ENCODE peak calls at places on chromosomes 6 and 20, in seven cellular contexts. H is transverse colon, O is stomach, G is K562, V is sigmoid colon, R is suprapubic skin, X is upper lobe of left lung. P is an unnamed sample.

GRCh38 chr6:150248300-150248699 is 105.5 kb downstream of the PPP1R14C start:
- DNase-seq in H (no peak), O (no peak), G (no peak), V (no peak), R (no peak), X (no peak), P (no peak)

GRCh38 chr6:127786109-127786508 is 114.7 kb downstream of the THEMIS start:
- DNase-seq in H (no peak), O (no peak), G (no peak), V (no peak), R (no peak), X (no peak), P (no peak)

GRCh38 chr6:29926795-29927427 is 15.4 kb upstream of the HLA-A start:
- DNase-seq in H (peak; percentile 84), O (peak; percentile 84), G (no peak), V (peak; percentile 81), R (peak; percentile 79), X (peak; percentile 95), P (peak; percentile 93)

GRCh38 chr6:45438849-45439406 is 61.2 kb upstream of the SUPT3H start:
- DNase-seq in H (no peak), O (no peak), G (no peak), V (no peak), R (no peak), X (no peak), P (no peak)

GRCh38 chr20:39524371-39524911 is 562.3 kb downstream of the DHX35 start:
- DNase-seq in H (no peak), O (no peak), G (no peak), V (no peak), R (no peak), X (no peak), P (peak; percentile 82)

GRCh38 chr6:51349866-51350265 is 531.2 kb downstream of the TFAP2B start:
- DNase-seq in H (peak; percentile 8), O (no peak), G (no peak), V (no peak), R (peak; percentile 65), X (no peak), P (no peak)

GRCh38 chr6:41216616-41217015 is 11.5 kb upstream of the TREML4 start:
- DNase-seq in H (no peak), O (no peak), G (no peak), V (no peak), R (no peak), X (no peak), P (peak; percentile 78)

GRCh38 chr6:170050591-170051041 is 240.3 kb downstream of the DLL1 start:
- DNase-seq in H (no peak), O (peak; percentile 17), G (no peak), V (no peak), R (no peak), X (peak; percentile 49), P (no peak)

DNA sequence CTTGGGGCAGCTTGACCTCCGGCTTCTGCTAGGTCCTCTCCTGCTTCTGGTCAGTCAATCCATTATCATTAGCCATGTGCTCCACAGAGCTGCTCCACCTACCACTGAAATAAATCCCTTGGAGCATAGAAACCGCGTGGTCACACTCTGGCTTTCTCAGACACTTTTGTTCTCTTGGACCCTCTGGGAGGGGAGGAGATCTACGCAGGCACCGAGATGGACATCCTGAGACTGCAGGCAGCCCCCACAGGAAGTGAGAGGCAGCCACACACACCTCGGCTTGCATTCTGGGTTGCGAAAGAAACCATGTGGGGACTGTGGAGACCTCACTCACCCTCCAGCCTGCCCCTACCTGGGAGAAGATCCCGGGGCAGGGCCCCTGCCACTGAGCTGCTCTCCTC is 79.5 kb downstream of the FYN start:
- DNase-seq in H (peak; percentile 44), O (peak; percentile 34), G (no peak), V (no peak), R (no peak), X (peak; percentile 5), P (no peak)
- TF ChIP-seq POLR2AphosphoS5 in H (no peak), O (no peak), G (no peak), V (no peak), R (no peak), X (no peak), P (no peak)

GRCh38 chr20:3174442-3175263 is 1.3 kb upstream of the LZTS3 start:
- DNase-seq in H (no peak), O (no peak), G (no peak), V (no peak), R (no peak), X (no peak), P (no peak)
- TF ChIP-seq POLR2A in H (no peak), O (no peak), G (no peak), V (no peak), R (no peak), X (no peak), P (no peak)

DNA sequence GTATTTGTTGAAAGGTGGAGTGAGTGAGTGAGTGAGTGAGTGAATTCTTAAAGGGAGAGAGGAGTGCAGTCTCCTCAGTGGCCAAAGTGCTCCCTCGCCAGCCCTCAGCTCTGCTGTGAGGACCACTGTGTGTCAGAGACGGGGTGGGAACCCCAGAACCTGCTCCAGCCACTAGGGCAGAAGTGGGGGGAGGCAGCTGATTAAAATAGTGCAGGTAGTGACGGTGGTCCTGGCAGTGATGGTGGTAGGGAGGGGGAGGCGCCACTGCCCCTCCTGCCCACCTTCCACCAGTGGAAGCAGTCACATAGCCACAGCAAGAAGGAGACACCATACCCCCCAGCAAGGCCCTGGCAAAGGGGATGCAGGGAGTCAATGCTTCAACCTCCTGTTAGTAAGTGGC is 133.5 kb downstream of the PHACTR3 start:
- DNase-seq in H (no peak), O (no peak), G (no peak), V (no peak), R (no peak), X (no peak), P (no peak)
- H3K4me1 ChIP-seq in H (no peaks in the 10 kb centered on the region), O (no peaks in the 10 kb centered on the region), G (no peaks in the 10 kb centered on the region), V (no peaks in the 10 kb centered on the region), R (no peaks in the 10 kb centered on the region), X (no peaks in the 10 kb centered on the region), P (no peaks in the 10 kb centered on the region)

GRCh38 chr20:19889011-19889953 is 127.9 kb upstream of the NAA20 start:
- DNase-seq in H (peak; percentile 32), O (no peak), G (no peak), V (peak; percentile 77), R (no peak), X (peak; percentile 42), P (no peak)

GRCh38 chr20:19885981-19886665 is 128.1 kb downstream of the RIN2 start:
- DNase-seq in H (peak; percentile 72), O (peak; percentile 61), G (no peak), V (peak; percentile 79), R (peak; percentile 77), X (peak; percentile 36), P (no peak)

GRCh38 chr20:19887566-19888268 is 129.4 kb upstream of the NAA20 start:
- DNase-seq in H (no peak), O (no peak), G (no peak), V (no peak), R (no peak), X (no peak), P (no peak)

GRCh38 chr20:19886666-19887288 is 128.7 kb downstream of the RIN2 start:
- DNase-seq in H (peak; percentile 50), O (no peak), G (no peak), V (no peak), R (no peak), X (no peak), P (no peak)

DNA sequence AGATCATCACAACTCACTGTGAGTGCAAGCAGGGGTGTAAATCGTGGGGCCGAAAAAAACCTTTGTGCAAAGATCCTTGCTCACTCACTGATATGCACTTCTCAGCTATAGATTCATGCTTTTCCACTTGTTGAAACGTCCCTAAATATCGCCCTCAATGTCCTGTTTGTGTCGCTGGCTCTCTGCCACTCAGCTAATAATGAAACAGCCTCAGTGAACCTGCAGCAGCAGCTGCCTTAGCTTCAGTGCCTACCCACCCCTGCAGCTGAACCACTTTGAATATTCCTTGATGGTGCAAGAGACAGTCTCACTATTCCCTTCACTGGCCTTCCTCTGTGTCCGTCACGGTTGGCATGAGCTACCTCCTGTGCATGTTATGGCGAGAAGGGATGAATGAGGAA is 128.9 kb upstream of the NAA20 start:
- DNase-seq in H (peak; percentile 36), O (no peak), G (no peak), V (peak; percentile 66), R (no peak), X (no peak), P (no peak)
- TF ChIP-seq POLR2AphosphoS5 in H (no peak), O (no peak), G (no peak), V (no peak), R (no peak), X (no peak), P (no peak)

GRCh38 chr6:28124971-28125353 is 553 bp downstream of the ZSCAN16 start:
- DNase-seq in H (no peak), O (no peak), G (no peak), V (no peak), R (no peak), X (no peak), P (no peak)

GRCh38 chr6:28125396-28125795 is 987 bp downstream of the ZSCAN16 start:
- DNase-seq in H (no peak), O (no peak), G (no peak), V (no peak), R (no peak), X (no peak), P (no peak)

DNA sequence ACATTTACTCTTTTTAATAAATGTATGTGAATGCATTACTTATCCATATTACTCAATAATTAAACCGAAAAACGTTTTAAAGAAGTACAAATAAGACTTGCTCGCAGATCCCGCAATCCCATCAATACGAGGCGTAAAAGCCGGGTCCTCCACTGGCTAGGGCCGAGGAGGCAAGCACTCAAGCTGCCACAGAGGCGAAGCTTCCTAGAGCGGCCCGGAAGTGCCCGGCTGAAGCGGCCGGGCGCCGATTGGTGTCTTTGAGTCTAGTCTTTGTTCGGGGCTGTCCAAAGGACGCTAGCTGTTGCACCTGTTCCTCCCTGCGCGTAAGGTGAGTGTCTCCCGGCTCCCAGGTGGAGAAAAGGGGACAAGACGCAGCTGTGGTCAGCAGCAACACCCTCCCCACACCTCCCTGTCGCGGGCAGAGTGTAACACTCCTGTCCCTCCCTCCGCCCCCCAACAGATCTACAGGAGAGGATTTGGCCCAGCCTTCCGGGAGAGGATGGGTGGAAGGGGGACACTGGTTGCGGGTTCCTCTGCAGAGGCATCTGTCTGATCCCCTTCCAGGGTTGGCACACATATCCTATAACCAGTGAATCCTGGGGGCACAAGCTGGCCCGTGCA is at the start of gene ZSCAN16:
- DNase-seq in H (peak; percentile 90), O (peak; percentile 84), G (no peak), V (peak; percentile 89), R (peak; percentile 86), X (peak; percentile 92), P (peak; percentile 93)
- TF ChIP-seq POLR2A in H (peak; percentile 53), O (no peak), G (no peak), V (no peak), R (no peak), X (no peak), P (no peak)

GRCh38 chr6:16754274-16754673 is 7.0 kb downstream of the ATXN1 start:
- DNase-seq in H (no peak), O (no peak), G (no peak), V (no peak), R (no peak), X (no peak), P (no peak)
- H3K4me1 ChIP-seq in H (peaks cover 14% of the 10 kb centered on the region), O (peaks cover 95% of the 10 kb centered on the region), G (no peaks in the 10 kb centered on the region), V (peaks cover 64% of the 10 kb centered on the region), R (peaks cover 67% of the 10 kb centered on the region), X (peaks cover 41% of the 10 kb centered on the region), P (peaks cover 43% of the 10 kb centered on the region)